ENCODE peak calls at places on chromosomes 11 and 22, in seven cellular contexts. L, W, D, M, C, J and I are unnamed samples.

GRCh38 chr11:704189-704798 is 1.7 kb upstream of the EPS8L2 start:
- DNase-seq in L (no peak), W (no peak), D (no peak), M (no peak), C (no peak), J (no peak), I (no peak)

GRCh38 chr11:64850979-64851567 is 6.6 kb upstream of the CDC42BPG start:
- DNase-seq in L (no peak), W (no peak), D (no peak), M (no peak), C (no peak), J (no peak), I (peak)

GRCh38 chr22:21759631-21760030 is 24.0 kb upstream of the YPEL1 start:
- DNase-seq in L (no peak), W (no peak), D (no peak), M (no peak), C (no peak), J (no peak), I (no peak)

GRCh38 chr11:110903378-110903777 is 191.1 kb upstream of the ARHGAP20 start:
- DNase-seq in L (no peak), W (no peak), D (no peak), M (no peak), C (no peak), J (no peak), I (no peak)

GRCh38 chr22:38317237-38317994 is at the start of gene CSNK1E:
- DNase-seq in L (peak), W (peak), D (no peak), M (peak), C (peak), J (no peak), I (peak)

GRCh38 chr22:29987143-29987542 is 93.1 kb upstream of the HORMAD2 start:
- DNase-seq in L (no peak), W (no peak), D (no peak), M (no peak), C (peak), J (no peak), I (no peak)

GRCh38 chr11:101974255-101974654 is 57.9 kb upstream of the ANGPTL5 start:
- DNase-seq in L (peak), W (no peak), D (no peak), M (no peak), C (no peak), J (no peak), I (no peak)

GRCh38 chr11:35133656-35134055 is 5.3 kb upstream of the CD44 start:
- DNase-seq in L (no peak), W (no peak), D (no peak), M (no peak), C (no peak), J (no peak), I (no peak)

GRCh38 chr11:95778699-95779098 is 10.9 kb downstream of the FAM76B start:
- DNase-seq in L (no peak), W (no peak), D (no peak), M (no peak), C (no peak), J (no peak), I (no peak)

GRCh38 chr22:16933924-16934282 is 74.1 kb downstream of the GAB4 start:
- DNase-seq in L (no peak), W (no peak), D (no peak), M (no peak), C (no peak), J (no peak), I (no peak)

GRCh38 chr22:26797910-26798309 is 140.5 kb downstream of the MIAT start:
- DNase-seq in L (peak), W (no peak), D (no peak), M (no peak), C (no peak), J (no peak), I (no peak)

GRCh38 chr22:23256138-23256932 is 76.0 kb downstream of the BCR start:
- DNase-seq in L (no peak), W (no peak), D (no peak), M (no peak), C (no peak), J (no peak), I (no peak)

GRCh38 chr11:123060265-123061000 is 1.5 kb downstream of the HSPA8 start:
- DNase-seq in L (no peak), W (no peak), D (no peak), M (no peak), C (no peak), J (no peak), I (no peak)